ENCODE peak calls at places on chromosome 18, in five cellular contexts. One of them, this sample, is unnamed.
A peak's percentile ranks its signal among the peaks of the same experiment; 100 is the strongest.

GRCh38 chr18:31739651-31740050 is 21.0 kb downstream of the SLC25A52 start:
- DNase-seq in epithelial cell of esophagus: no peak
- DNase-seq in GM12865: no peak
- DNase-seq in pancreas: no peak
- DNase-seq in choroid plexus epithelial cell: no peak
- DNase-seq in this sample: no peak

GRCh38 chr18:11859282-11859797 is 8.1 kb downstream of the CHMP1B start:
- DNase-seq in GM12865: no peak
- DNase-seq in choroid plexus epithelial cell: no peak
- DNase-seq in pancreas: no peak
- DNase-seq in epithelial cell of esophagus: no peak
- DNase-seq in this sample: no peak

GRCh38 chr18:54780970-54781369 is 47.3 kb upstream of the RAB27B start:
- DNase-seq in epithelial cell of esophagus: no peak
- DNase-seq in choroid plexus epithelial cell: no peak
- DNase-seq in GM12865: no peak
- DNase-seq in pancreas: no peak
- DNase-seq in this sample: no peak

GRCh38 chr18:79512461-79513380 is 117.0 kb downstream of the NFATC1 start:
- DNase-seq in GM12865: no peak
- DNase-seq in epithelial cell of esophagus: no peak
- DNase-seq in choroid plexus epithelial cell: no peak
- DNase-seq in pancreas: peak; percentile 1
- DNase-seq in this sample: no peak

GRCh38 chr18:55083461-55083860 is 124.2 kb upstream of the CCDC68 start:
- DNase-seq in GM12865: no peak
- DNase-seq in choroid plexus epithelial cell: peak; percentile 58
- DNase-seq in epithelial cell of esophagus: no peak
- DNase-seq in pancreas: no peak
- DNase-seq in this sample: no peak

GRCh38 chr18:24600076-24600654 is 139.7 kb downstream of the HRH4 start:
- DNase-seq in choroid plexus epithelial cell: peak; percentile 72
- DNase-seq in GM12865: peak; percentile 36
- DNase-seq in epithelial cell of esophagus: peak; percentile 57
- DNase-seq in pancreas: no peak
- DNase-seq in this sample: peak; percentile 17

GRCh38 chr18:5890261-5890605 is 5.1 kb downstream of the TMEM200C start:
- DNase-seq in GM12865: no peak
- DNase-seq in pancreas: no peak
- DNase-seq in choroid plexus epithelial cell: no peak
- DNase-seq in epithelial cell of esophagus: no peak
- DNase-seq in this sample: no peak

GRCh38 chr18:2173464-2173863 is 397.8 kb downstream of the METTL4 start:
- DNase-seq in pancreas: no peak
- DNase-seq in epithelial cell of esophagus: peak; percentile 74
- DNase-seq in GM12865: no peak
- DNase-seq in choroid plexus epithelial cell: peak; percentile 99
- DNase-seq in this sample: peak; percentile 69

GRCh38 chr18:58842978-58843661 is 21.6 kb upstream of the ZNF532 start:
- DNase-seq in choroid plexus epithelial cell: no peak
- DNase-seq in pancreas: no peak
- DNase-seq in epithelial cell of esophagus: no peak
- DNase-seq in GM12865: no peak
- DNase-seq in this sample: peak; percentile 71

GRCh38 chr18:43692291-43692690 is 415.0 kb upstream of the SYT4 start:
- DNase-seq in pancreas: no peak
- DNase-seq in choroid plexus epithelial cell: peak; percentile 61
- DNase-seq in epithelial cell of esophagus: no peak
- DNase-seq in GM12865: no peak
- DNase-seq in this sample: no peak

GRCh38 chr18:55251186-55251995 is 292.1 kb upstream of the CCDC68 start:
- DNase-seq in GM12865: peak; percentile 68
- DNase-seq in pancreas: no peak
- DNase-seq in choroid plexus epithelial cell: peak; percentile 72
- DNase-seq in epithelial cell of esophagus: peak; percentile 53
- DNase-seq in this sample: peak; percentile 36

GRCh38 chr18:8826514-8826913 is 121.2 kb downstream of the MTCL1 start:
- DNase-seq in pancreas: no peak
- DNase-seq in choroid plexus epithelial cell: no peak
- DNase-seq in GM12865: no peak
- DNase-seq in epithelial cell of esophagus: no peak
- DNase-seq in this sample: no peak

GRCh38 chr18:3447035-3447894 is 2.7 kb upstream of the TGIF1 start:
- DNase-seq in pancreas: no peak
- DNase-seq in choroid plexus epithelial cell: peak; percentile 85
- DNase-seq in GM12865: no peak
- DNase-seq in epithelial cell of esophagus: peak; percentile 50
- DNase-seq in this sample: peak; percentile 38

GRCh38 chr18:59881728-59882685 is 17.8 kb upstream of the PMAIP1 start:
- DNase-seq in choroid plexus epithelial cell: peak; percentile 82
- DNase-seq in GM12865: peak; percentile 57
- DNase-seq in pancreas: no peak
- DNase-seq in epithelial cell of esophagus: peak; percentile 47
- DNase-seq in this sample: no peak

GRCh38 chr18:21110667-21111350 is 804 bp downstream of the ROCK1 start:
- DNase-seq in pancreas: peak; percentile 21
- DNase-seq in epithelial cell of esophagus: peak; percentile 52
- DNase-seq in GM12865: peak; percentile 79
- DNase-seq in choroid plexus epithelial cell: peak; percentile 53
- DNase-seq in this sample: peak; percentile 51

GRCh38 chr18:39675358-39675757 is 2109.8 kb upstream of the CELF4 start:
- DNase-seq in epithelial cell of esophagus: no peak
- DNase-seq in pancreas: no peak
- DNase-seq in choroid plexus epithelial cell: no peak
- DNase-seq in GM12865: no peak
- DNase-seq in this sample: no peak

GRCh38 chr18:49521251-49521650 is 34.2 kb upstream of the C18orf32 start:
- DNase-seq in epithelial cell of esophagus: peak; percentile 31
- DNase-seq in choroid plexus epithelial cell: no peak
- DNase-seq in GM12865: no peak
- DNase-seq in pancreas: no peak
- DNase-seq in this sample: no peak

GRCh38 chr18:79356435-79356834 is 39.3 kb upstream of the NFATC1 start:
- DNase-seq in pancreas: no peak
- DNase-seq in choroid plexus epithelial cell: no peak
- DNase-seq in GM12865: peak; percentile 68
- DNase-seq in epithelial cell of esophagus: no peak
- DNase-seq in this sample: no peak

GRCh38 chr18:39835303-39836030 is 2119.6 kb upstream of the PIK3C3 start:
- DNase-seq in epithelial cell of esophagus: peak; percentile 62
- DNase-seq in pancreas: no peak
- DNase-seq in GM12865: no peak
- DNase-seq in choroid plexus epithelial cell: peak; percentile 46
- DNase-seq in this sample: no peak

GRCh38 chr18:44729631-44730101 is 49.0 kb downstream of the SETBP1 start:
- DNase-seq in epithelial cell of esophagus: no peak
- DNase-seq in GM12865: peak; percentile 35
- DNase-seq in pancreas: no peak
- DNase-seq in choroid plexus epithelial cell: peak; percentile 91
- DNase-seq in this sample: no peak

GRCh38 chr18:54829856-54830255 is 1.6 kb downstream of the RAB27B start:
- DNase-seq in GM12865: no peak
- DNase-seq in epithelial cell of esophagus: peak; percentile 82
- DNase-seq in pancreas: no peak
- DNase-seq in choroid plexus epithelial cell: peak; percentile 37
- DNase-seq in this sample: no peak

GRCh38 chr18:79863946-79864725 is 66.4 kb downstream of the KCNG2 start:
- DNase-seq in epithelial cell of esophagus: no peak
- DNase-seq in choroid plexus epithelial cell: no peak
- DNase-seq in GM12865: no peak
- DNase-seq in pancreas: no peak
- DNase-seq in this sample: no peak

GRCh38 chr18:58235001-58235436 is 191.0 kb downstream of the NEDD4L start:
- DNase-seq in GM12865: no peak
- DNase-seq in epithelial cell of esophagus: no peak
- DNase-seq in pancreas: no peak
- DNase-seq in choroid plexus epithelial cell: no peak
- DNase-seq in this sample: no peak

GRCh38 chr18:31891566-31891965 is 51.4 kb downstream of the TRAPPC8 start:
- DNase-seq in epithelial cell of esophagus: no peak
- DNase-seq in GM12865: no peak
- DNase-seq in choroid plexus epithelial cell: no peak
- DNase-seq in pancreas: no peak
- DNase-seq in this sample: no peak

GRCh38 chr18:2240311-2240705 is 331.0 kb downstream of the METTL4 start:
- DNase-seq in choroid plexus epithelial cell: peak; percentile 35
- DNase-seq in GM12865: no peak
- DNase-seq in epithelial cell of esophagus: no peak
- DNase-seq in pancreas: no peak
- DNase-seq in this sample: no peak

GRCh38 chr18:50158866-50159653 is 35.9 kb downstream of the MYO5B start:
- DNase-seq in pancreas: peak; percentile 52
- DNase-seq in epithelial cell of esophagus: peak; percentile 90
- DNase-seq in GM12865: no peak
- DNase-seq in choroid plexus epithelial cell: no peak
- DNase-seq in this sample: no peak

GRCh38 chr18:55585586-55586521 is 2.1 kb downstream of the TCF4 start:
- DNase-seq in GM12865: no peak
- DNase-seq in epithelial cell of esophagus: no peak
- DNase-seq in choroid plexus epithelial cell: peak; percentile 33
- DNase-seq in pancreas: no peak
- DNase-seq in this sample: no peak

GRCh38 chr18:58076052-58076451 is 32.0 kb downstream of the NEDD4L start:
- DNase-seq in GM12865: no peak
- DNase-seq in pancreas: no peak
- DNase-seq in choroid plexus epithelial cell: peak; percentile 32
- DNase-seq in epithelial cell of esophagus: peak; percentile 74
- DNase-seq in this sample: no peak

GRCh38 chr18:21632393-21632792 is 20.3 kb downstream of the SNRPD1 start:
- DNase-seq in choroid plexus epithelial cell: peak; percentile 54
- DNase-seq in GM12865: no peak
- DNase-seq in epithelial cell of esophagus: no peak
- DNase-seq in pancreas: no peak
- DNase-seq in this sample: no peak

GRCh38 chr18:46677609-46678470 is 20.8 kb upstream of the LOXHD1 start:
- DNase-seq in epithelial cell of esophagus: peak; percentile 17
- DNase-seq in GM12865: no peak
- DNase-seq in choroid plexus epithelial cell: no peak
- DNase-seq in pancreas: no peak
- DNase-seq in this sample: no peak
- TF ChIP-seq CTCF in epithelial cell of esophagus: no peak
- TF ChIP-seq CTCF in GM12865: no peak
- TF ChIP-seq CTCF in choroid plexus epithelial cell: no peak
- TF ChIP-seq CTCF in pancreas: no peak
- TF ChIP-seq CTCF in this sample: peak; percentile 43

GRCh38 chr18:25923193-25923592 is 167.2 kb downstream of the SS18 start:
- DNase-seq in epithelial cell of esophagus: no peak
- DNase-seq in pancreas: no peak
- DNase-seq in choroid plexus epithelial cell: no peak
- DNase-seq in GM12865: no peak
- DNase-seq in this sample: no peak

GRCh38 chr18:25915907-25916306 is 174.5 kb downstream of the SS18 start:
- DNase-seq in GM12865: no peak
- DNase-seq in epithelial cell of esophagus: no peak
- DNase-seq in choroid plexus epithelial cell: no peak
- DNase-seq in pancreas: no peak
- DNase-seq in this sample: no peak

GRCh38 chr18:25927830-25928229 is 162.6 kb downstream of the SS18 start:
- DNase-seq in epithelial cell of esophagus: no peak
- DNase-seq in pancreas: no peak
- DNase-seq in choroid plexus epithelial cell: no peak
- DNase-seq in GM12865: peak; percentile 28
- DNase-seq in this sample: no peak

DNA sequence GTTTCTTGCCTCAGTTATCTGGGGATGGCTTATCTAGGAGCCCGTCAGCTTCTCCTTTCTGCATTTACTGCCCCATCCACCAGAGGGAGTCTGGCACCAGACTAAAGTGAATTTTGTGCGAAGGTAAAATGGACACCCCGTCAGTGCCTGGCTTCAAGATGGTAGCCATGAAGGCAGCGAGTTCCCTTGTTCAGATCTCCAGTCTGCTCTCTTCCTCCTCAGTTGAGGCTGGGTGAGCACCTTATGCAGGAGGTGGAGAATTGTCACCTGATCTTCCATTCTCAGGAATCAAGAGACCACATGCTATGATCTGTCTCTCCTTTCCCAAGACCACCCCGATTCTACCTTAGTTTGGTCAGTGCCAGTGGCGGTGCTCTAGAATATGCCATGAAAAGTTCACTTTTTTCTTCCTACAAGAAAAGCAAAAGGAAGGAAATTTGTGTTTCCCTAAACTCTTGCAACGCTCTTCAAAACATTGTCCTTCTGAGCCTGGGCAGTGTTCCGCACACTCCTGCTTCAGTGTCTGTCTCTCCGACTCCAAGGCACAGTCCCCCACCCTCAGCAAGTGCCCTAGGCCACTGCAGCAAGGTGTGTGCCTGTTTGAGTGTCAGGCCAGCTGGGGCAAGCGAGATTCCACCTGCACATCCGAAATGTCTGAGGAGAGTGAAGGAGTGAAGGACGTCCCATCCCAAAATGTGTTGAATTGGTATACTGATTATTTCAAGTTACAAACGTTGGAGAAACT is 168.6 kb downstream of the SS18 start:
- DNase-seq in epithelial cell of esophagus: peak; percentile 38
- DNase-seq in choroid plexus epithelial cell: peak; percentile 44
- DNase-seq in pancreas: peak; percentile 7
- DNase-seq in GM12865: peak; percentile 87
- DNase-seq in this sample: no peak
- TF ChIP-seq CTCF in epithelial cell of esophagus: peak; percentile 70
- TF ChIP-seq CTCF in choroid plexus epithelial cell: peak; percentile 77
- TF ChIP-seq CTCF in pancreas: peak; percentile 25
- TF ChIP-seq CTCF in GM12865: peak; percentile 82
- TF ChIP-seq CTCF in this sample: peak; percentile 10

GRCh38 chr18:10524507-10525425 is 1.1 kb upstream of the NAPG start:
- DNase-seq in pancreas: peak; percentile 36
- DNase-seq in GM12865: no peak
- DNase-seq in choroid plexus epithelial cell: peak; percentile 52
- DNase-seq in epithelial cell of esophagus: peak; percentile 56
- DNase-seq in this sample: no peak
- TF ChIP-seq CTCF in pancreas: no peak
- TF ChIP-seq CTCF in GM12865: no peak
- TF ChIP-seq CTCF in choroid plexus epithelial cell: no peak
- TF ChIP-seq CTCF in epithelial cell of esophagus: no peak
- TF ChIP-seq CTCF in this sample: no peak

GRCh38 chr18:22872894-22873537 is 60.1 kb upstream of the RBBP8 start:
- DNase-seq in pancreas: no peak
- DNase-seq in epithelial cell of esophagus: no peak
- DNase-seq in GM12865: peak; percentile 15
- DNase-seq in choroid plexus epithelial cell: peak; percentile 40
- DNase-seq in this sample: no peak

GRCh38 chr18:22865354-22866116 is 67.6 kb upstream of the RBBP8 start:
- DNase-seq in choroid plexus epithelial cell: no peak
- DNase-seq in GM12865: no peak
- DNase-seq in pancreas: no peak
- DNase-seq in epithelial cell of esophagus: no peak
- DNase-seq in this sample: no peak

GRCh38 chr18:22871809-22872525 is 61.2 kb upstream of the RBBP8 start:
- DNase-seq in epithelial cell of esophagus: no peak
- DNase-seq in GM12865: no peak
- DNase-seq in pancreas: no peak
- DNase-seq in choroid plexus epithelial cell: peak; percentile 71
- DNase-seq in this sample: no peak

GRCh38 chr18:22868831-22869230 is 64.3 kb upstream of the RBBP8 start:
- DNase-seq in epithelial cell of esophagus: peak; percentile 80
- DNase-seq in choroid plexus epithelial cell: no peak
- DNase-seq in pancreas: no peak
- DNase-seq in GM12865: no peak
- DNase-seq in this sample: no peak
- TF ChIP-seq CTCF in epithelial cell of esophagus: no peak
- TF ChIP-seq CTCF in choroid plexus epithelial cell: no peak
- TF ChIP-seq CTCF in pancreas: no peak
- TF ChIP-seq CTCF in GM12865: no peak
- TF ChIP-seq CTCF in this sample: no peak

GRCh38 chr18:62458346-62458745 is 64.5 kb upstream of the ZCCHC2 start:
- DNase-seq in GM12865: no peak
- DNase-seq in choroid plexus epithelial cell: no peak
- DNase-seq in pancreas: no peak
- DNase-seq in epithelial cell of esophagus: no peak
- DNase-seq in this sample: no peak
- TF ChIP-seq CTCF in GM12865: no peak
- TF ChIP-seq CTCF in choroid plexus epithelial cell: no peak
- TF ChIP-seq CTCF in pancreas: no peak
- TF ChIP-seq CTCF in epithelial cell of esophagus: peak; percentile 23
- TF ChIP-seq CTCF in this sample: no peak

This sample was measured in heart left ventricle.